ENCODE peak calls at places on chromosomes 2 and 18, in seven cellular contexts. One of them, this sample, is unnamed.

GRCh38 chr2:208015475-208015874 is 9.9 kb downstream of the PLEKHM3 start:
- DNase-seq in CD4-positive, alpha-beta T cell: no peak
- DNase-seq in aorta: no peak
- DNase-seq in small intestine: peak; percentile 20
- DNase-seq in suprapubic skin: no peak
- DNase-seq in neural progenitor cell: no peak
- DNase-seq in HCT116: no peak
- DNase-seq in this sample: no peak

GRCh38 chr2:233434666-233435375 is 80.5 kb downstream of the DGKD start:
- DNase-seq in CD4-positive, alpha-beta T cell: no peak
- DNase-seq in HCT116: no peak
- DNase-seq in small intestine: no peak
- DNase-seq in aorta: no peak
- DNase-seq in suprapubic skin: peak; percentile 31
- DNase-seq in neural progenitor cell: no peak
- DNase-seq in this sample: no peak

GRCh38 chr2:146241023-146241422 is 1603.8 kb upstream of the ACVR2A start:
- DNase-seq in HCT116: no peak
- DNase-seq in CD4-positive, alpha-beta T cell: no peak
- DNase-seq in small intestine: no peak
- DNase-seq in suprapubic skin: no peak
- DNase-seq in aorta: no peak
- DNase-seq in neural progenitor cell: no peak
- DNase-seq in this sample: no peak

GRCh38 chr2:128319457-128319772 is 747 bp upstream of the HS6ST1 start:
- DNase-seq in suprapubic skin: no peak
- DNase-seq in small intestine: no peak
- DNase-seq in aorta: no peak
- DNase-seq in neural progenitor cell: no peak
- DNase-seq in HCT116: no peak
- DNase-seq in CD4-positive, alpha-beta T cell: no peak
- DNase-seq in this sample: no peak

GRCh38 chr18:11993264-11993916 is 12.1 kb downstream of the IMPA2 start:
- DNase-seq in aorta: peak; percentile 62
- DNase-seq in HCT116: no peak
- DNase-seq in small intestine: no peak
- DNase-seq in CD4-positive, alpha-beta T cell: no peak
- DNase-seq in suprapubic skin: peak; percentile 57
- DNase-seq in neural progenitor cell: no peak
- DNase-seq in this sample: no peak

GRCh38 chr18:75133721-75134645 is 75.0 kb downstream of the PTGR3 start:
- DNase-seq in HCT116: no peak
- DNase-seq in aorta: no peak
- DNase-seq in neural progenitor cell: no peak
- DNase-seq in suprapubic skin: peak; percentile 22
- DNase-seq in small intestine: no peak
- DNase-seq in CD4-positive, alpha-beta T cell: no peak
- DNase-seq in this sample: no peak

GRCh38 chr2:33241581-33241980 is 234.9 kb upstream of the RASGRP3 start:
- DNase-seq in HCT116: no peak
- DNase-seq in neural progenitor cell: no peak
- DNase-seq in CD4-positive, alpha-beta T cell: no peak
- DNase-seq in small intestine: no peak
- DNase-seq in suprapubic skin: no peak
- DNase-seq in aorta: no peak
- DNase-seq in this sample: no peak

GRCh38 chr18:36622610-36623009 is 206.2 kb downstream of the TPGS2 start:
- DNase-seq in HCT116: no peak
- DNase-seq in aorta: no peak
- DNase-seq in small intestine: no peak
- DNase-seq in neural progenitor cell: no peak
- DNase-seq in suprapubic skin: no peak
- DNase-seq in CD4-positive, alpha-beta T cell: no peak
- DNase-seq in this sample: no peak

GRCh38 chr2:20509766-20510490 is 63.1 kb downstream of the RHOB start:
- DNase-seq in HCT116: peak; percentile 62
- DNase-seq in CD4-positive, alpha-beta T cell: no peak
- DNase-seq in small intestine: peak; percentile 79
- DNase-seq in suprapubic skin: peak; percentile 60
- DNase-seq in neural progenitor cell: peak; percentile 87
- DNase-seq in aorta: no peak
- DNase-seq in this sample: no peak

GRCh38 chr2:240586919-240587800 is 626 bp downstream of the CAPN10 start:
- DNase-seq in suprapubic skin: no peak
- DNase-seq in aorta: peak; percentile 38
- DNase-seq in CD4-positive, alpha-beta T cell: peak; percentile 32
- DNase-seq in neural progenitor cell: peak; percentile 82
- DNase-seq in small intestine: peak; percentile 50
- DNase-seq in HCT116: no peak
- DNase-seq in this sample: peak; percentile 52

GRCh38 chr2:184425083-184425482 is 173.2 kb upstream of the ZNF804A start:
- DNase-seq in neural progenitor cell: no peak
- DNase-seq in small intestine: no peak
- DNase-seq in suprapubic skin: no peak
- DNase-seq in aorta: no peak
- DNase-seq in CD4-positive, alpha-beta T cell: no peak
- DNase-seq in HCT116: no peak
- DNase-seq in this sample: no peak

GRCh38 chr2:32900246-32901000 is 46.3 kb upstream of the LTBP1 start:
- DNase-seq in aorta: no peak
- DNase-seq in HCT116: no peak
- DNase-seq in neural progenitor cell: peak; percentile 8
- DNase-seq in CD4-positive, alpha-beta T cell: no peak
- DNase-seq in small intestine: no peak
- DNase-seq in suprapubic skin: no peak
- DNase-seq in this sample: no peak

GRCh38 chr2:123380536-123380935 is 644.6 kb upstream of the CNTNAP5 start:
- DNase-seq in aorta: no peak
- DNase-seq in suprapubic skin: no peak
- DNase-seq in HCT116: no peak
- DNase-seq in small intestine: no peak
- DNase-seq in CD4-positive, alpha-beta T cell: no peak
- DNase-seq in neural progenitor cell: no peak
- DNase-seq in this sample: no peak

DNA sequence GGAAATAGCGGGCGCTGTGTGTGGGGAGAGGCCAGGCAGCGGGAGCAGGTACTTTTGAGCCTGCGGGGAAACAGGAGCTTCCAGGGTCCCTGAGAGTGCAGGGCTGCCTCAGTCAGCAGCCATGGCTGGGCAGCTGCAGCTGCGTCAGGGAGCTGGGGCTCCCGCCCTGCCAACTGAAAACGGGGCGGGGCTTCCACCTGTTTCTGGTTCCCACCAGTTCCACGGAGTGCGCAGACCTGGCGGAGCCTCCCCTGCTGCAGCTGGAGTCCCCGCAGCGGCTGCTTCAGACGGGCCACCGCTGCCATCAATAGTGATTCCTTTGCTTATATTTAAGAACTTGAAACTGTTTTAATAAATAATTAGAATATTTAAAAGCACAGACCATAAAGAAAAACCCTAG is 30.6 kb upstream of the RPRM start:
- DNase-seq in small intestine: no peak
- DNase-seq in suprapubic skin: no peak
- DNase-seq in aorta: no peak
- DNase-seq in neural progenitor cell: peak; percentile 39
- DNase-seq in CD4-positive, alpha-beta T cell: no peak
- DNase-seq in HCT116: no peak
- DNase-seq in this sample: no peak
- H3K9me3 ChIP-seq in small intestine: no peaks in the 10 kb centered on the region
- H3K9me3 ChIP-seq in suprapubic skin: no peaks in the 10 kb centered on the region
- H3K9me3 ChIP-seq in aorta: peaks cover 2% of the 10 kb centered on the region
- H3K9me3 ChIP-seq in neural progenitor cell: no peaks in the 10 kb centered on the region
- H3K9me3 ChIP-seq in CD4-positive, alpha-beta T cell: no peaks in the 10 kb centered on the region
- H3K9me3 ChIP-seq in HCT116: no peaks in the 10 kb centered on the region
- H3K9me3 ChIP-seq in this sample: peaks cover 2% of the 10 kb centered on the region

GRCh38 chr18:46575851-46576250 is 81.2 kb downstream of the LOXHD1 start:
- DNase-seq in HCT116: no peak
- DNase-seq in suprapubic skin: no peak
- DNase-seq in neural progenitor cell: no peak
- DNase-seq in CD4-positive, alpha-beta T cell: no peak
- DNase-seq in small intestine: no peak
- DNase-seq in aorta: no peak
- DNase-seq in this sample: no peak

GRCh38 chr18:46578987-46579386 is 78.0 kb downstream of the LOXHD1 start:
- DNase-seq in suprapubic skin: no peak
- DNase-seq in HCT116: no peak
- DNase-seq in aorta: no peak
- DNase-seq in neural progenitor cell: no peak
- DNase-seq in small intestine: no peak
- DNase-seq in CD4-positive, alpha-beta T cell: no peak
- DNase-seq in this sample: no peak

GRCh38 chr18:46583711-46584110 is 73.3 kb downstream of the LOXHD1 start:
- DNase-seq in aorta: no peak
- DNase-seq in suprapubic skin: no peak
- DNase-seq in neural progenitor cell: no peak
- DNase-seq in HCT116: no peak
- DNase-seq in small intestine: no peak
- DNase-seq in CD4-positive, alpha-beta T cell: no peak
- DNase-seq in this sample: no peak

GRCh38 chr18:46577546-46577945 is 79.5 kb downstream of the LOXHD1 start:
- DNase-seq in neural progenitor cell: no peak
- DNase-seq in aorta: no peak
- DNase-seq in HCT116: no peak
- DNase-seq in CD4-positive, alpha-beta T cell: no peak
- DNase-seq in small intestine: no peak
- DNase-seq in suprapubic skin: no peak
- DNase-seq in this sample: no peak

GRCh38 chr18:46581648-46582047 is 75.4 kb downstream of the LOXHD1 start:
- DNase-seq in neural progenitor cell: no peak
- DNase-seq in suprapubic skin: no peak
- DNase-seq in aorta: no peak
- DNase-seq in CD4-positive, alpha-beta T cell: no peak
- DNase-seq in HCT116: no peak
- DNase-seq in small intestine: no peak
- DNase-seq in this sample: no peak
- H3K9me3 ChIP-seq in neural progenitor cell: peaks cover 9% of the 10 kb centered on the region
- H3K9me3 ChIP-seq in suprapubic skin: peaks cover 9% of the 10 kb centered on the region
- H3K9me3 ChIP-seq in aorta: no peaks in the 10 kb centered on the region
- H3K9me3 ChIP-seq in CD4-positive, alpha-beta T cell: peaks cover 20% of the 10 kb centered on the region
- H3K9me3 ChIP-seq in HCT116: peaks cover 7% of the 10 kb centered on the region
- H3K9me3 ChIP-seq in small intestine: no peaks in the 10 kb centered on the region
- H3K9me3 ChIP-seq in this sample: peaks cover 5% of the 10 kb centered on the region

GRCh38 chr2:75627902-75628504 is 18.6 kb upstream of the MRPL19 start:
- DNase-seq in CD4-positive, alpha-beta T cell: peak; percentile 42
- DNase-seq in small intestine: peak; percentile 67
- DNase-seq in neural progenitor cell: peak; percentile 89
- DNase-seq in suprapubic skin: no peak
- DNase-seq in aorta: peak; percentile 89
- DNase-seq in HCT116: peak; percentile 57
- DNase-seq in this sample: no peak
- H3K9me3 ChIP-seq in CD4-positive, alpha-beta T cell: no peaks in the 10 kb centered on the region
- H3K9me3 ChIP-seq in small intestine: no peaks in the 10 kb centered on the region
- H3K9me3 ChIP-seq in neural progenitor cell: no peaks in the 10 kb centered on the region
- H3K9me3 ChIP-seq in suprapubic skin: no peaks in the 10 kb centered on the region
- H3K9me3 ChIP-seq in aorta: no peaks in the 10 kb centered on the region
- H3K9me3 ChIP-seq in HCT116: no peaks in the 10 kb centered on the region
- H3K9me3 ChIP-seq in this sample: no peaks in the 10 kb centered on the region

DNA sequence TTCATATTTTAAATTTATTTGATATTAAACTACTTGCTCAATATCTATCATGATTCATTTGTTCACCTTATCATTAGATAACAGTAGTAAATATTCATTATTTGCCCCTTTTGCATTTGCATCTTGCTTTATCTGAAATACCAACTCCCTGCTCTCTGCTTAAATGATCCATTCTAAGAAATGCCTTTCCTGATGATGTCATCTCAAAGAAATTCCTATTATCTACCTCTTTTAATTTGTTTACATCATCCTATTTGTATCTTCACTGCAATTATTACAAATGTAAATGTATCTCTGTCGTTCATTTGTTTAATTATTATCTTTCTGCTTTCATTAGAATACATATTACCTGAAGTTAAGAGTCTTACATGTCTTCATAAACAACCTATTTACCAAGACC is 549.9 kb downstream of the CBLN2 start:
- DNase-seq in HCT116: no peak
- DNase-seq in suprapubic skin: no peak
- DNase-seq in neural progenitor cell: no peak
- DNase-seq in aorta: no peak
- DNase-seq in CD4-positive, alpha-beta T cell: no peak
- DNase-seq in small intestine: no peak
- DNase-seq in this sample: no peak
- H3K9me3 ChIP-seq in HCT116: peaks cover 16% of the 10 kb centered on the region
- H3K9me3 ChIP-seq in suprapubic skin: no peaks in the 10 kb centered on the region
- H3K9me3 ChIP-seq in neural progenitor cell: no peaks in the 10 kb centered on the region
- H3K9me3 ChIP-seq in aorta: no peaks in the 10 kb centered on the region
- H3K9me3 ChIP-seq in CD4-positive, alpha-beta T cell: no peaks in the 10 kb centered on the region
- H3K9me3 ChIP-seq in small intestine: no peaks in the 10 kb centered on the region
- H3K9me3 ChIP-seq in this sample: no peaks in the 10 kb centered on the region

DNA sequence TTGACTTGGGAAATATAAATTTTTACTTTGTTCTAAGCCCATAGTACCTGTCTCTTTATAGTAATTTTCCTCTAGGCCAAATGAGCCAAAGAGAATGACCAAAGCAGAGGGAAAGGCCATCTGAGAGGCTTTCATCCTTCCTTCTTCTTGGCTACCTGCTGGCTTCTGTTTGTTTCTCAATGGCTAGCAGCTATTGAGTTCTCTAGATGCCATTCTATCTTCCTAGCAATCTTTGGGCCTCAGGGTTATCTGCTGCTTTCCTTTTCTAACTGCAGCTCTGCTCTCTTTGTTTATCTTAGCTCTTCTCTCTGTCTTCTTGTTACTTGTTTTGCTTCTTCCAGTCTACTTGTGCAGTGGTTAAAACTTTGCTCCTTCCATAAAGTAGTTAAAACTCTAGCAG is 601.1 kb upstream of the NRXN1 start:
- DNase-seq in suprapubic skin: no peak
- DNase-seq in small intestine: no peak
- DNase-seq in aorta: no peak
- DNase-seq in CD4-positive, alpha-beta T cell: no peak
- DNase-seq in HCT116: no peak
- DNase-seq in neural progenitor cell: no peak
- DNase-seq in this sample: no peak
- H3K9me3 ChIP-seq in suprapubic skin: no peaks in the 10 kb centered on the region
- H3K9me3 ChIP-seq in small intestine: no peaks in the 10 kb centered on the region
- H3K9me3 ChIP-seq in aorta: no peaks in the 10 kb centered on the region
- H3K9me3 ChIP-seq in CD4-positive, alpha-beta T cell: no peaks in the 10 kb centered on the region
- H3K9me3 ChIP-seq in HCT116: no peaks in the 10 kb centered on the region
- H3K9me3 ChIP-seq in neural progenitor cell: no peaks in the 10 kb centered on the region
- H3K9me3 ChIP-seq in this sample: no peaks in the 10 kb centered on the region

DNA sequence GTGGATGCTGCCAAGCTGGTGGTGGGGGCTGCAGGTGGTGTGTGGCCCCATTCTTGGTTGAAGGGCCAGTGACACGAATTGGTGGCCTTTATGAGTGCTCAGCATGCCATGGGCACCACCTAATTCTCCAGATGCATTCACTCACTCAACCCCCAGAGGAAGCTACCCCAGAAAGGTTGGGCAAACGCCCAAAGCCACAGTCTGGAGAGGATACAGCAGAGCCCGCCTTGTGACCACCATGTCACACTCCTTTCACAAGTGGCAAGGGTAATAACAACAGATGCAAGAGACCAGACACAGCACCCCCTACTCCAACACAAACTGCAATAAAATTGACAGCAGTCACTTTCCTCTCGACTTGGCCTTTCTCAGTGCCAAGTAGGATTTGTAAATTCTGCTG is 27.0 kb downstream of the MC2R start:
- DNase-seq in CD4-positive, alpha-beta T cell: no peak
- DNase-seq in suprapubic skin: no peak
- DNase-seq in small intestine: no peak
- DNase-seq in aorta: no peak
- DNase-seq in neural progenitor cell: no peak
- DNase-seq in HCT116: no peak
- DNase-seq in this sample: no peak
- H3K9me3 ChIP-seq in CD4-positive, alpha-beta T cell: no peaks in the 10 kb centered on the region
- H3K9me3 ChIP-seq in suprapubic skin: no peaks in the 10 kb centered on the region
- H3K9me3 ChIP-seq in small intestine: no peaks in the 10 kb centered on the region
- H3K9me3 ChIP-seq in aorta: no peaks in the 10 kb centered on the region
- H3K9me3 ChIP-seq in neural progenitor cell: no peaks in the 10 kb centered on the region
- H3K9me3 ChIP-seq in HCT116: no peaks in the 10 kb centered on the region
- H3K9me3 ChIP-seq in this sample: no peaks in the 10 kb centered on the region